ENCODE peak calls at places on chromosomes 7 and 10, in eight cellular contexts. A is stomach, F is adrenal gland, B is ovary, I is HepG2, P is breast epithelium, Y is upper lobe of left lung, V is uterus. T is an unnamed sample.

GRCh38 chr7:825386-825785 is 6.9 kb upstream of the SUN1 start:
- DNase-seq in A (no peak), V (no peak), F (no peak), P (no peak), B (no peak), I (no peak), Y (no peak), T (no peak)

GRCh38 chr10:114987995-114988394 is 50.0 kb downstream of the TRUB1 start:
- DNase-seq in I (no peak), P (no peak), F (no peak), Y (no peak), B (no peak), A (no peak), V (no peak), T (no peak)

GRCh38 chr10:29725133-29725720 is 90.5 kb upstream of the SVIL start:
- DNase-seq in V (no peak), I (no peak), A (no peak), B (no peak), P (no peak), F (peak), Y (no peak), T (peak)

GRCh38 chr7:305410-306151 is 15.6 kb downstream of the FOXL3 start:
- DNase-seq in I (no peak), P (no peak), F (no peak), B (no peak), V (no peak), A (no peak), Y (peak), T (no peak)

GRCh38 chr7:16344927-16345326 is 76.4 kb downstream of the CRPPA start:
- DNase-seq in V (no peak), F (no peak), A (no peak), B (no peak), P (no peak), Y (no peak), I (no peak), T (no peak)

GRCh38 chr7:18727094-18727870 is 231.7 kb downstream of the HDAC9 start:
- DNase-seq in A (no peak), Y (peak), B (no peak), V (no peak), I (no peak), F (no peak), P (no peak), T (no peak)

GRCh38 chr10:63711866-63712716 is 190.9 kb downstream of the REEP3 start:
- DNase-seq in P (peak), V (peak), B (peak), F (peak), I (peak), Y (no peak), A (peak), T (peak)

GRCh38 chr7:64307254-64308018 is 6.3 kb upstream of the ZNF736 start:
- DNase-seq in Y (peak), I (no peak), F (peak), P (peak), B (peak), A (peak), V (peak), T (peak)

GRCh38 chr7:2095533-2095932 is 137.2 kb downstream of the MAD1L1 start:
- DNase-seq in Y (peak), A (no peak), I (no peak), B (no peak), P (no peak), F (no peak), V (no peak), T (no peak)

GRCh38 chr10:119370046-119370770 is 162.8 kb downstream of the GRK5 start:
- DNase-seq in P (no peak), V (peak), A (no peak), F (peak), Y (no peak), I (no peak), B (peak), T (no peak)
- H3K4me3 ChIP-seq in P (no peak), V (no peak), A (no peak), F (no peak), Y (peak), I (no peak), B (no peak), T (no peak)

GRCh38 chr10:130111115-130111847 is 651 bp upstream of the C10orf143 start:
- DNase-seq in A (peak), P (peak), F (peak), V (peak), B (peak), Y (peak), I (peak), T (peak)

GRCh38 chr10:130109796-130110235 is 814 bp downstream of the C10orf143 start:
- DNase-seq in Y (no peak), V (peak), P (peak), I (peak), F (peak), A (peak), B (peak), T (peak)

GRCh38 chr10:130108934-130109604 is 1.6 kb downstream of the C10orf143 start:
- DNase-seq in V (no peak), I (no peak), Y (no peak), B (no peak), P (no peak), A (no peak), F (no peak), T (no peak)

GRCh38 chr10:130111848-130112180 is 1.2 kb upstream of the C10orf143 start:
- DNase-seq in B (no peak), P (no peak), A (no peak), V (no peak), Y (no peak), I (no peak), F (no peak), T (no peak)

GRCh38 chr10:130110236-130111114 is at the start of gene C10orf143:
- DNase-seq in B (peak), A (peak), F (peak), I (peak), Y (peak), V (peak), P (peak), T (peak)
- TF ChIP-seq POLR2A in B (peak), A (no peak), F (peak), I (peak), Y (peak), V (peak), P (peak), T (peak)

GRCh38 chr10:71807557-71808510 is 34.5 kb upstream of the VSIR start:
- DNase-seq in I (no peak), V (no peak), Y (peak), P (no peak), B (no peak), F (no peak), A (no peak), T (no peak)
- H3K27ac ChIP-seq in I (no peak), V (no peak), Y (no peak), P (no peak), B (no peak), F (no peak), A (no peak), T (no peak)

GRCh38 chr10:69686866-69687265 is 56.8 kb downstream of the FAM241B start:
- DNase-seq in B (no peak), I (no peak), Y (no peak), A (no peak), P (no peak), V (no peak), F (no peak), T (no peak)
- H3K4me3 ChIP-seq in B (no peak), I (no peak), Y (no peak), A (no peak), P (no peak), V (no peak), F (no peak), T (no peak)

DNA sequence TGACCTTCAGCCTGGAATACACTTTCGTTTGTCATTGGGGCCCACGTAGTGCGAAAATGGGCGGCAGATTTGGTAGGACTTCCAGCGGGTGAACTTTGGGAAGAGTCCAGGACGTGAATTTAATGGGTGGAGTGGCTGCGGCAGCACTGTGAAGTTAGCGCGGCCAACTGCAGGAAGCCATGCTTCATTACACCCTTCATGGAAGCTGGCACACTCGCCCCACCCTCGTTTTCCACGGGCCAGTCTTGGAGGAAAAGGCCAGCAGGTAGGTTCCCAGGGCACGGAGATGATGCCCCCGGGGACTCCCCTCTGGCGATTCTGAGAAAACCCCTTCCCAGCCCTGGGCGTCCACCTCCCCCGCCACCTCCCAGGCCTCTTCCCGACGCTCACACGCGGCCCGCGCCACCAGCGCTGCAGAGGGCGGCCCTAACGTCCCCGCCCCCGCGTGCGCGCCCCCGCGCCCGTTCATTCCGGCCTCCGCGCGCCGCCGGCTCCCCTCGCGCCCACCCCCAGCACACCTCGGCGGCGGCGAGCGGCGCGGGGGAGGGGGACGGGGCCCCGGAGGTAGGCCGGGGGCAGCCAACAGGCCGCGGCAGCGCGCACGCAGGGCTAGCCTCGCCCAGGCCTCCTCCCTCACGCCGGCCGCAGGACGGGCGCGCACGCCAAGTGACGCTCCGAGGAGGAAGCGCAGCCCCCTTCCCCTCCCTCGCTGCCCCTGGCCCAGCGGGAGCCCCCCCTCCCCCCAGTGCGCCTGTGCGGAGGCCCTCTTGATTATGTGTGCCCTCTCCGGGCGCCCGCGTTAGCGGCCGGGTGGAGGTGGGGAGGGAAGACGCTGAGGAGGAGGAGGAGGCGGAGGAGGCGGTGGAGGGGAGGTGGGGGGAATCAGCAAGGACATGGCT is at the start of gene MLLT10:
- DNase-seq in A (peak), P (peak), V (peak), I (peak), F (peak), Y (peak), B (peak), T (peak)
- TF ChIP-seq POLR2A in A (no peak), P (peak), V (peak), I (no peak), F (peak), Y (peak), B (peak), T (no peak)

GRCh38 chr10:32947586-32947985 is 10.4 kb downstream of the ITGB1 start:
- DNase-seq in F (no peak), I (no peak), P (no peak), Y (no peak), A (no peak), V (no peak), B (no peak), T (no peak)
- H3K27ac ChIP-seq in F (no peak), I (no peak), P (no peak), Y (no peak), A (no peak), V (no peak), B (no peak), T (no peak)

DNA sequence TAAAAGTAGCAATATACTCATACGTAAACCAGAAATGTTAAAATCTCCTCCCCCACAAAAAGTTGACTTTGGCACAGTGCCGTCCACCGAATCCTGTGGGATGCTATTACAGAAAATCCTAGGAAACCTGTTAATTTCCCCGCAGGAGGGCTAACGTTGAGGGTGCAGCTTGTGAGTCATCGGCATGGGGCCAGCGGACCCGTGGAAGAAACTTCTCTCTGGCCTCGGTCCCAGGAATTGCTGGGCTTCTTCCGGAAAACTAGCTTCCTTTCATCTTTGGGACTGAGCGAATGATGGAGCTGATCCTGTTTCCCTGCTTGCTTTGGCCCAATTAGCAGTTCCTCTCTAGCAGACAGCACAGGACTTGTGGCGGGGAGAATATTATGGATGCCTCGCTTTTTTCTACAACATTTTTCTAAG is 13.4 kb downstream of the CRYGN start:
- DNase-seq in A (peak), Y (no peak), B (peak), I (no peak), V (peak), F (peak), P (no peak), T (peak)
- H3K4me3 ChIP-seq in A (no peak), Y (no peak), B (no peak), I (no peak), V (no peak), F (no peak), P (no peak), T (no peak)

GRCh38 chr10:79463578-79464496 is 18.4 kb upstream of the ZCCHC24 start:
- DNase-seq in Y (peak), I (no peak), P (no peak), B (no peak), F (no peak), A (no peak), V (no peak), T (peak)
- TF ChIP-seq POLR2A in Y (no peak), I (no peak), P (no peak), B (no peak), F (no peak), A (no peak), V (no peak), T (no peak)

DNA sequence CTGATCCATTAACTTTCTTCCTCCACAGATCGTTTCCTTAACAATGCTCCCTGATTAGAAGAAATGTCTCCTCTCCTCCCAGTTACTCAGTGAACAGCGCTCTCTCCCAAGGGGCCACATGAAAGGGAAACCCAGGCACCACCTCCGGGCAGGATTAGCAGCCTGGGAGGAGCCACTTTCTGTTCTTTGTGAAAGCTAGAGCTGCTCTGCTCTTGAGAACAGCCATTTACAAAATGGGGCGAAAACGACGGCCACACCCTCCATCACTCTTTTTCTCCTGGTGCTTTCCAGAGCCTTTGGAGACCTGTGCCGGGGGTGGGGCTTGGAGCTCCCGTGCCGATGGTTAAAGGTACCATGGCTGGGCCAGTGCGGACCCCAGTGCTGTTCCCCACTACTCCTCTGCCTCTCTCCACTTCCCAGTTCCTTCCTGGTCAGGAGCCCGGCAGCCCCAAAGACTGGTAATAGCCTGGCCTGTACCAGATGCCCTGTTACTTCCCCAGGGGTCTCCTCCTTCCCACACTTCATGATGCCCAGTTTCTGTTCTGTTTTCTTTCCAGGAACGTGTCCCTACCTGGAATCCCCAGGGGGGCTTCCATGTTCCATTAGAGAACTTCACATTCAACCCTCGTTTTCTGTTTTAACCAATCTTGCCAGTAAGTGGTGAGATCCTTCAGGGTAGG is 402.9 kb upstream of the GALNT17 start:
- DNase-seq in F (no peak), A (no peak), B (no peak), I (no peak), P (no peak), Y (no peak), V (no peak), T (no peak)
- H3K27ac ChIP-seq in F (no peak), A (no peak), B (no peak), I (no peak), P (peak), Y (peak), V (no peak), T (no peak)